ENCODE peak calls at places on chromosomes 13 and 19, in four cellular contexts. W, S, A and B are unnamed samples.

GRCh38 chr13:48403929-48404328 is 9.0 kb downstream of the LPAR6 start:
- DNase-seq in W (no peak), S (no peak), A (no peak), B (no peak)

GRCh38 chr13:93151277-93151676 is 75.3 kb upstream of the GPC6 start:
- DNase-seq in W (no peak), S (peak), A (no peak), B (no peak)

GRCh38 chr13:102707465-102707864 is 12.6 kb upstream of the METTL21C start:
- DNase-seq in W (no peak), S (peak), A (no peak), B (no peak)

GRCh38 chr13:37090912-37091311 is 14.6 kb downstream of the CSNK1A1L start:
- DNase-seq in W (no peak), S (no peak), A (no peak), B (no peak)

GRCh38 chr13:44013666-44014291 is 134.1 kb downstream of the LACC1 start:
- DNase-seq in W (no peak), S (peak), A (no peak), B (no peak)

GRCh38 chr13:103815619-103816018 is 749.4 kb upstream of the SLC10A2 start:
- DNase-seq in W (no peak), S (peak), A (no peak), B (no peak)

GRCh38 chr13:37418490-37418889 is 180.1 kb downstream of the POSTN start:
- DNase-seq in W (no peak), S (no peak), A (no peak), B (no peak)

GRCh38 chr13:51803018-51803417 is 945 bp downstream of the DHRS12 start:
- DNase-seq in W (peak), S (no peak), A (no peak), B (no peak)

GRCh38 chr13:110306340-110306959 is 507 bp downstream of the COL4A1 start:
- DNase-seq in W (peak), S (peak), A (no peak), B (no peak)

GRCh38 chr13:104779311-104779710 is 1713.1 kb upstream of the SLC10A2 start:
- DNase-seq in W (no peak), S (peak), A (no peak), B (no peak)

GRCh38 chr13:100493418-100493817 is 95.2 kb downstream of the GGACT start:
- DNase-seq in W (no peak), S (peak), A (no peak), B (no peak)

GRCh38 chr13:111217661-111218060 is 102.6 kb downstream of the ARHGEF7 start:
- DNase-seq in W (peak), S (no peak), A (no peak), B (no peak)

GRCh38 chr13:30832845-30833332 is 73.2 kb upstream of the MEDAG start:
- DNase-seq in W (peak), S (peak), A (no peak), B (peak)

GRCh38 chr13:83879431-83880171 is 2.7 kb downstream of the SLITRK1 start:
- DNase-seq in W (no peak), S (peak), A (no peak), B (no peak)

GRCh38 chr13:107644136-107644535 is 571.2 kb downstream of the LIG4 start:
- DNase-seq in W (no peak), S (no peak), A (no peak), B (no peak)

GRCh38 chr19:33524024-33524664 is 2.6 kb upstream of the PEPD start:
- DNase-seq in W (peak), S (no peak), A (no peak), B (no peak)

GRCh38 chr13:34993470-34993869 is 51.4 kb downstream of the NBEA start:
- DNase-seq in W (no peak), S (peak), A (no peak), B (no peak)

GRCh38 chr13:78589206-78589605 is 14.1 kb downstream of the POU4F1 start:
- DNase-seq in W (no peak), S (peak), A (no peak), B (peak)

GRCh38 chr19:47415953-47416666 is 3.2 kb downstream of the MEIS3 start:
- DNase-seq in W (no peak), S (no peak), A (no peak), B (no peak)

GRCh38 chr19:47413941-47414340 is 5.4 kb downstream of the MEIS3 start:
- DNase-seq in W (no peak), S (no peak), A (no peak), B (no peak)

GRCh38 chr19:47416667-47417033 is 2.7 kb downstream of the MEIS3 start:
- DNase-seq in W (no peak), S (no peak), A (no peak), B (no peak)

GRCh38 chr19:47417107-47417745 is 2.1 kb downstream of the MEIS3 start:
- DNase-seq in W (no peak), S (no peak), A (no peak), B (no peak)

DNA sequence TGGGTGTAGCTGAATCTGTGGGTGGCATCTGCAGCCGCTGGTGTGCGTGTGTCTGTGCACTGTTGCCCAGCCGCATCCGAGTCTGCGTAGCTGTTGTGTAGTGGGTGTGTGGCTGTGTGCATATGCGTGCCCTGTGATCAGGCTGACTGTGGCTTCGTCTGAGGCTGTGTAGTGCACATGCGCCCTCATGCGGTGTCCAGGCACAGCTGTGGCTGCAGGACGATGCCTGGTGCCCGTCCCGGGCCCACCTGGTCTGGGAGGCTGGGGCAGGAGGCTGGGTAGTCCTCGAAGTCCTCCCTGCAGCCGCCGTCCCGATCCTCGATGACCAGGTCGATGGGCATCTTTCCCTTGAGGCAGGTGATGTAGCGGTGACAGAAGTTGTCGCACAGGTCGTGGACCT is 4.9 kb downstream of the MEIS3 start:
- DNase-seq in W (no peak), S (no peak), A (no peak), B (no peak)
- TF ChIP-seq CTCF in W (no peak), S (no peak), A (no peak), B (no peak)

DNA sequence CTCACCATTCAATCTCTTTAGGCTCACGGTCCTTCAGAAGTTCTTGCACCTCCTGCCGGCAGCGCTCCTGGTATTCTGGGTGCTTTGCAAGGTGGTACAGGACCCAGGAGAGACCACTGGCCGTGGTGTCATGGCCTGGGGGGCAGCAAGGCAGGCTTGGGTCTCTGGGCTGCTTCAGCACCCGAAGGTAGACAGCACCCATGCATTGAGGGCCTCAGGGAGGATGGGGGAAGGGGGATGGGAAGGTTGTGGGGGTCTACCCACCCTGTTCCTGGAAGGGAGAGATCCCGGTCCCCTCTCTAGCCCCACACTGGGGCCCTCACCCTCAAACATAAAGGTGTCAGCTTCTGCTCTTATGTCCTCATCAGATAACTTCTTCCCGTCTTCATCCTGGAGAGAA is 12.0 kb downstream of the CYP4F2 start:
- DNase-seq in W (no peak), S (no peak), A (no peak), B (no peak)
- H3K4me3 ChIP-seq in W (no peak), S (no peak), A (no peak), B (no peak)

GRCh38 chr19:10270616-10271394 is at the start of gene ICAM1:
- DNase-seq in W (peak), S (peak), A (peak), B (peak)
- TF ChIP-seq CTCF in W (peak), S (no peak), A (peak), B (peak)

DNA sequence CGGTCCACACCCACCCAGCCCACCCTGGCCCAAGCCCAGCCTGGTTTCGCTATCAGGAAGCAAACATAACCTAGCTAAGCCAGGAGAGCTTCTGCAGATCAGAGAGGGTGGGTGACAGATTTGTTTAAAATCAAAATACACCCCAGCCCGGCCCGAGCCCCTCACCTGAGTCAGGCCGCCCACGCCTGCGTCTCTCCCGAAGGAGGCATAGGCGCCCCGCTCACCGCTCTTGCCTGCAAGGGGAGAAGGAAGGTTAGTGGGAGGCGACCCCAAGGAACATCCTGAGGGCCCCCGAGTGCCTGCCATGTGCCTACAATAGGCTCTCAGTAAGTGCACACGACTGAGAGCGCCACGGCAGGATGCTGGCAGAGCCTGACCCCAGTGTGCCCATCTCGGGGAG is 21.9 kb upstream of the UQCR11 start:
- DNase-seq in W (no peak), S (no peak), A (no peak), B (no peak)
- H3K4me3 ChIP-seq in W (no peak), S (no peak), A (no peak), B (no peak)

GRCh38 chr19:7968796-7969559 is 25.5 kb upstream of the TIMM44 start:
- DNase-seq in W (no peak), S (no peak), A (no peak), B (no peak)

GRCh38 chr19:7969560-7969949 is 26.1 kb upstream of the TIMM44 start:
- DNase-seq in W (no peak), S (no peak), A (no peak), B (no peak)

GRCh38 chr19:7968008-7968795 is 24.7 kb upstream of the TIMM44 start:
- DNase-seq in W (no peak), S (no peak), A (no peak), B (no peak)

GRCh38 chr19:7971553-7972520 is 28.4 kb upstream of the TIMM44 start:
- DNase-seq in W (no peak), S (no peak), A (no peak), B (no peak)

DNA sequence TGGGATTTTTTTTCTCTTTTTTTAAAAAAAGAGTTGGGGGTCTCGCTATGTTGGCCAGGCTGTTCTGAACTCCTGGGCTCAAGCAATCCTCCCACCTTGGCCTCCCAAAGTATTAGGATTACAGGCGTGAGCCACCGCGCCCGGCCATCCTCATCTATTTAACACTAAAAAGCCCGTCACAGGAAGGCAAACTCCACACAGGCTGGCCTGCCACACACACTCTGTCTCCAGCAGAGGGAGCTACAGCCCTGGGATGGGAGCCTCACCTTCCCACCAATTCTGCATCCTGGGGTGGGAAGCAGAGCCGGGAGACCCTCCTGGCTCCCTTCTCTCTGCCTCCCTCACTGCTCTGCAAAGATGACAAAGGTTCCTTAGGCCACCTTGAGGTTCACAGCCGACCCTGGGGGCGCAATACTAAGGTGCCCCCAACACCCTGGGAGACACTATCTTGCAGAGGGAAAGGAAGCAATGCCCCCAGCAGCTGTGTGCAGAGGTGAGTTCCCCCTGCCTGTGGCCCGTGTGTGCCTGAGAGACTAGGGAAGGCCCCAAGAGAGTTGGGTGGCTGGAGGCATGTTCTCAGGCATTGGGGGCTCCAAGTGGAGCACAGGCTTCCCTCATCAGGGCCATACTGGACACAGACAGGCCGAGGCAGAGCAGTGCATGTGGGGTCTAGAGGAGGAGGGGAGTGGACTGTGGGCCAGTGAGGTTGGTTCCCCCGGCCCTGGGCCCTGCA is 27.4 kb upstream of the TIMM44 start:
- DNase-seq in W (no peak), S (peak), A (peak), B (no peak)
- TF ChIP-seq CTCF in W (no peak), S (peak), A (peak), B (peak)

DNA sequence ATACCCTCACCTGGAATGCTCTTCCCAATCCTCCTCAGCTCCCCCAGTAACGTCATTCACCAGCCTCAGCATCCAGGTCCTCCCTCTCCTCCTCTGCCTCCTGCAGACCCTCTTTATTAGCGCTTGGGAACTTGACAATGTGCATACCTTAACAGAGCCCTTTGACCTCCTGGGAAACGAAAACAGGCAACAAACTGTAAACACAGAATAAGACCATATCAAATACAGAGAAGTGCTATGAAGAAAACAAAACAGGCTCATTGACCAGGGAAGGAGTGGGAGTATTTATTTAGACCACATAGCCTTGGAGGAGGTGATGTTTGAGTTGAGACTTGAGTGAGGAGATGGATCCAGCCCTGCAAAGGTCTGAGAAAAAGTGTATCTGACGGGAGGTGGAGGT is 107.9 kb upstream of the SLC7A1 start:
- DNase-seq in W (no peak), S (no peak), A (no peak), B (no peak)
- H3K4me3 ChIP-seq in W (no peak), S (no peak), A (no peak), B (no peak)

GRCh38 chr19:24060687-24061356 is 26.2 kb upstream of the ZNF254 start:
- DNase-seq in W (no peak), S (no peak), A (no peak), B (no peak)

GRCh38 chr19:24062222-24062621 is 24.8 kb upstream of the ZNF254 start:
- DNase-seq in W (no peak), S (peak), A (no peak), B (no peak)

GRCh38 chr19:24057144-24057543 is 29.8 kb upstream of the ZNF254 start:
- DNase-seq in W (no peak), S (no peak), A (no peak), B (no peak)

GRCh38 chr19:24063312-24063711 is 23.7 kb upstream of the ZNF254 start:
- DNase-seq in W (no peak), S (no peak), A (no peak), B (no peak)

DNA sequence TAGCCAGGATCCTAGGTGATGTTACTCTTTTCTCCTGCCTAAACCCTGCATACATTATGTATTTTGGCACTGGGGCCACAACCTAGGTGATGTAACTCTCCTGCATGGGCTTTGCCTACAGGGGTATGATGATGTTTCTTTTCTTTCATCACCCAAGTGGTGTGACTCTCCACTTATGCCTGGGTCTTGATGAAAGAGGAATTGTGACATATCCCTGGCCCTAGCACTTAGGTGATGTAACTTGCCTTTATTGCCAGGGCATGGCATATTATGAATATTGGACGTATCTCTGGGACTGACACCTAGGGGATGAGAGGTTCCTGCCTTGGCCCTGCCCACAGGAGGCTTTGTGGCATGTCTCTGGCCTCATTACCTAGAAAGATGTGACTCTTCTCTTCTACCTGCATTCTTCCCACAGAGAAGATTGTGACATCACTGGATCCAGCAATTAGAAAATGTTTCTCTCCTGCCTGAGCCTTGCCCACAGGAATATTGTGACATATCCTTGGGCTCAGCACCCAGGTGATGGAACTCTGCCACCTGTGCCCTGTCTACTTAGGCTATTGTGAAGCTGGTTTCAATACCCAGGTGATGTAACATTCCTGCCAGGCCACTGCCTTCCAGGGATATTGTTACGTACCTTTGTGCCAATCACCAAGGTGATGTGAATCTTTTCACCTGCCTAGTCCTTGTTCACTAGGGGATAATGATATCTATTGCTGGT is 27.3 kb upstream of the ZNF254 start:
- DNase-seq in W (no peak), S (no peak), A (no peak), B (no peak)
- TF ChIP-seq CTCF in W (no peak), S (no peak), A (no peak), B (no peak)

GRCh38 chr19:52997975-52998374 is 15.7 kb upstream of the ERVV-1 start:
- DNase-seq in W (no peak), S (no peak), A (no peak), B (no peak)
- H3K4me3 ChIP-seq in W (no peak), S (no peak), A (no peak), B (no peak)

DNA sequence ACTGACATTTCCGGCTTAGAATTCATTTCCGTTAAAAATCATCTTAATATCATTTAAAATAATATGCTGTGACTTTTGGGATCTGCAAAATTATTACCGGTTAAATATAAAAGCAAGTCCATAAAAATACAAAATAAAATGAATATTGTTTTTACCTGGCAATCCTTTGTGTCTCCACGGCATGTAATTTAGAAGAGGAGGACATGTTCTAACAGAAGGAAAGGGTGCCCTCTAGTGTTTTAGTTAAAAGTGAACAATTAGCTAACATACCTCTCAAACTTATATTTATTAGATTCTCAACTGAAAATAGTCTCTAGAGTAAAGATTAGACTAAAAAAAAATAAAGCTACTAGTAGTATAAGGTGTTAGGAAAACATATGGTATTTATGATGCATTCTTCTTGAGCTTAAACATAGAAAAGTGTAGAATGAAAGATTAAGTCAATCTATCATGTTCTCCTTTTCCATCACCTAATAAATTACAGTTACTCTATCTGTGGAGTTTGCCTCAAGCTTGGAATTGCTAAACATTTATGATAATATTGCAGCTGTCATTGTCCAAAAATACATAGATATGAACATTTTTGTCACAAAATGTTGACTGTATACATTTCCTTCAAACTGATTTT is 676.7 kb upstream of the SPRY2 start:
- DNase-seq in W (no peak), S (peak), A (no peak), B (no peak)
- TF ChIP-seq CTCF in W (no peak), S (peak), A (no peak), B (peak)

GRCh38 chr19:13138171-13138915 is 11.8 kb downstream of the STX10 start:
- DNase-seq in W (no peak), S (no peak), A (no peak), B (no peak)
- H3K4me3 ChIP-seq in W (no peak), S (no peak), A (no peak), B (no peak)